ENCODE peak calls at places on chromosomes 16 and 17, in six cellular contexts. X is A549, C is HepG2, I is GM12878, U is HCT116, B is K562. T is an unnamed sample.

GRCh38 chr17:45022655-45023339 is 28.6 kb downstream of the DCAKD start:
- DNase-seq in X (no peak), C (no peak), I (peak; percentile 45), U (no peak), B (no peak), T (no peak)

GRCh38 chr17:74945543-74945942 is 9.8 kb downstream of the OTOP3 start:
- DNase-seq in X (no peak), C (no peak), I (peak; percentile 48), U (no peak), B (no peak), T (no peak)

GRCh38 chr16:49952386-49952785 is 72.6 kb upstream of the CNEP1R1 start:
- DNase-seq in X (no peak), C (no peak), I (no peak), U (peak; percentile 4), B (no peak), T (no peak)

GRCh38 chr17:79027925-79028491 is 4.0 kb downstream of the C1QTNF1 start:
- DNase-seq in X (no peak), C (no peak), I (no peak), U (no peak), B (no peak), T (no peak)

GRCh38 chr17:2996938-2997670 is 66.3 kb downstream of the OR1D5 start:
- DNase-seq in X (no peak), C (no peak), I (no peak), U (no peak), B (no peak), T (no peak)

GRCh38 chr16:73433493-73434307 is 385.8 kb upstream of the ZFHX3 start:
- DNase-seq in X (no peak), C (no peak), I (no peak), U (no peak), B (no peak), T (no peak)

GRCh38 chr17:2705888-2706795 is 5.4 kb downstream of the CLUH start:
- DNase-seq in X (no peak), C (no peak), I (no peak), U (no peak), B (no peak), T (no peak)

GRCh38 chr17:63224644-63225043 is 221.5 kb downstream of the CYB561 start:
- DNase-seq in X (no peak), C (no peak), I (no peak), U (no peak), B (no peak), T (no peak)

GRCh38 chr16:88634994-88635670 is 3.2 kb upstream of the IL17C start:
- DNase-seq in X (no peak), C (no peak), I (no peak), U (no peak), B (no peak), T (no peak)

GRCh38 chr16:84568066-84568465 is 49.8 kb downstream of the COTL1 start:
- DNase-seq in X (no peak), C (no peak), I (no peak), U (no peak), B (no peak), T (no peak)

GRCh38 chr17:72565758-72566157 is 444.9 kb downstream of the SOX9 start:
- DNase-seq in X (no peak), C (peak; percentile 30), I (no peak), U (no peak), B (no peak), T (no peak)

GRCh38 chr17:3916013-3916696 is at the start of gene P2RX1:
- DNase-seq in X (no peak), C (no peak), I (no peak), U (no peak), B (peak; percentile 63), T (no peak)

GRCh38 chr16:50446861-50447260 is 78.1 kb upstream of the BRD7 start:
- DNase-seq in X (no peak), C (no peak), I (no peak), U (no peak), B (no peak), T (no peak)

GRCh38 chr16:75687361-75687760 is 10.6 kb upstream of the CPHXL2 start:
- DNase-seq in X (no peak), C (no peak), I (no peak), U (no peak), B (no peak), T (no peak)

GRCh38 chr17:83196088-83196765 is 116.8 kb downstream of the METRNL start:
- DNase-seq in X (no peak), C (no peak), I (no peak), U (no peak), B (no peak), T (no peak)

GRCh38 chr17:37430051-37430591 is 23.4 kb downstream of the TADA2A start:
- DNase-seq in X (no peak), C (no peak), I (no peak), U (no peak), B (no peak), T (no peak)

GRCh38 chr16:23424292-23424958 is 28.6 kb downstream of the COG7 start:
- DNase-seq in X (peak; percentile 55), C (no peak), I (no peak), U (no peak), B (no peak), T (no peak)

GRCh38 chr17:42221886-42222745 is 27.8 kb upstream of the GHDC start:
- DNase-seq in X (peak; percentile 66), C (peak; percentile 56), I (no peak), U (peak; percentile 7), B (peak; percentile 48), T (peak; percentile 38)

GRCh38 chr17:75970626-75971025 is 8.3 kb downstream of the ACOX1 start:
- DNase-seq in X (no peak), C (no peak), I (no peak), U (no peak), B (no peak), T (no peak)
- H3K27ac ChIP-seq in X (no peak overlapping the region), C (peak overlapping the region; percentile 2), I (no peak overlapping the region), U (no peak overlapping the region), B (peak overlapping the region; percentile 71), T (no peak overlapping the region)

GRCh38 chr17:77045441-77046041 is 95.2 kb upstream of the SEC14L1 start:
- DNase-seq in X (no peak), C (no peak), I (no peak), U (no peak), B (no peak), T (no peak)
- TF ChIP-seq REST in X (no peak), C (no peak), I (no peak), U (no peak), B (no peak), T (no peak)

DNA sequence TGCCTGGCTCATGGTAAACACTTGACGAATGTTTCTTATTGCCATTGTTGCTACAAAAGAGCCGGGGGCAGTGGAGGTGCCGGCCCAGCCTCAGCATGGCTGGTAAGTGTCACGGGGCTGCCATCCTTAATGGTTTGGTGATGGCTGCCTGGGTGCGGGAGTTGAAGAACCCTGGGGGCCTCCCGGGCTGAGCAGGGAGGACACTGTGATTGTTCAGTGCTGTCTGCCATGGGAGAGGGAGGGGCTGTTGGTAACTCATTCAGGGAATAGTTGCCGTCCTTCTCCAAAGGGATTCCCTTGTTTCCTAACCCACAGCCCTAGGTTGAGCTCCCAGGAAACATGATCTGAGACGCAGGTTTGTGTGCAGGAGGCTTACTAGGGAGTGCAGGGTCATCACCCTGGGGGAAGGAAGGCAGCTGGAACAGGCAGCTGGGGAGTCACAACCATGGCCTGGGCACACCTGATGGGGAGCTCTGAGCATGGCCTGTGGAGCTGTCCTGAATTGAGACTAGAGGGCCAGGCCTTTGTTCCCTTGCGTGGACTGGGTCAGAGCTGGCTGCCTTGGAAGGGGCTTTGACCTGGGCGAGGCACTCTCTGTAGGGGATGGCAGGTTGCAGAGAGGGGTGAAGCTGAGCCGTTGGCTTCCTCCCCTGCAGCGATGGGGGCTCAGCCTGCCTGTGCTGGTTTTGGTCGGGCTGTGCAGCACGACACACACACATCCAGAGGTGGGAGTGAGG is 85.7 kb downstream of the PLCG2 start:
- DNase-seq in X (no peak), C (no peak), I (no peak), U (no peak), B (no peak), T (no peak)
- H3K9me3 ChIP-seq in X (no peaks in the 10 kb centered on the region), C (no peaks in the 10 kb centered on the region), I (no peaks in the 10 kb centered on the region), U (no peaks in the 10 kb centered on the region), B (no peaks in the 10 kb centered on the region), T (no peaks in the 10 kb centered on the region)

GRCh38 chr17:16475196-16475704 is 16.7 kb downstream of the LRRC75A start:
- DNase-seq in X (no peak), C (no peak), I (no peak), U (no peak), B (no peak), T (no peak)

GRCh38 chr17:16479264-16479663 is 12.7 kb downstream of the LRRC75A start:
- DNase-seq in X (no peak), C (no peak), I (no peak), U (no peak), B (no peak), T (no peak)

GRCh38 chr17:16477255-16477654 is 14.7 kb downstream of the LRRC75A start:
- DNase-seq in X (peak; percentile 88), C (peak; percentile 38), I (no peak), U (peak; percentile 29), B (no peak), T (no peak)

GRCh38 chr17:16478693-16479092 is 13.3 kb downstream of the LRRC75A start:
- DNase-seq in X (no peak), C (no peak), I (no peak), U (no peak), B (no peak), T (no peak)

DNA sequence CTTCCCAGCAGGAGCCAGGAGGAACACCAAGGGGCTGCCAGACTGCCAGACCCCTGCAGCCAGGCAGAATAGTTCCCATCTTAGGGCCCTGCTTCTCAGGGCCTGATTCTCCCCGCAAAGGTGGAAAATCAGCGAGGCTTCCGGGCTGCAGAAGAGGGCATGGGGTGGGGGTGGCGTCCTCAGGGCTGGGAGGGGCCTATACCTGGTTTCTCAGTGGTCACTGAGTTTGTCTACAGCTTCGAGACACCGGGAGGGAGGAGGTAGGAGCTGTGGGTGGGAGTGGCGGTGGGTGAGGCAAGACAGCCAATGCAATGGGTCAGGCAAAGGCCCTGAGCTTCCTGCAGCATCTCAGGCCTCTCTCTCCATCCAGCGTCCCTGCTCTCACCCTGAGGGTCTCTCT is 14.3 kb downstream of the LRRC75A start:
- DNase-seq in X (no peak), C (no peak), I (no peak), U (no peak), B (no peak), T (no peak)
- H3K27ac ChIP-seq in X (peak overlapping the region; percentile 89), C (no peak overlapping the region), I (no peak overlapping the region), U (peak overlapping the region; percentile 60), B (no peak overlapping the region), T (no peak overlapping the region)

GRCh38 chr17:34413443-34414076 is 50.5 kb upstream of the CCL1 start:
- DNase-seq in X (no peak), C (no peak), I (no peak), U (no peak), B (peak; percentile 31), T (no peak)
- TF ChIP-seq REST in X (no peak), C (no peak), I (no peak), U (no peak), B (no peak), T (no peak)

DNA sequence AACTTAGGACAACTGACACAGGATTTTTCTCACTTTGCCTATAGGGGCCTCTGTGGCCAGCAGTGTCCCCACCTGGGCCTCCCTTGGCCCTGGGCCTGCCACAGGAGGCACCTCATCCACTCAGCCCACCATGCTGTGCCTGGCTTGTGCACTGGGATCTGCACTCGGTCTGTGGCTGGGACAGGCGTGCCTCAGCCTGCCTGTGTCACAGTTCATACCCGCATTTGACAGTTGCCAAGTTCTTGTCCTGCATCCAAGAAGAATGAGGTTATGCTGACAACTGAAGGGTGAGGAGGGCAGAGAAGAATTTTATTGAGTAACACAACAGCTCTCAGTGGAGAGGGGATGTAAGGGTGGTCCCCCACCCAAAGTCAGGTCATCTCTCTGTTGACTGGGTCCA is 36.0 kb downstream of the ZFP90 start:
- DNase-seq in X (no peak), C (no peak), I (no peak), U (no peak), B (no peak), T (no peak)
- H3K9me3 ChIP-seq in X (peaks cover 84% of the 10 kb centered on the region), C (peaks cover 77% of the 10 kb centered on the region), I (peaks cover 9% of the 10 kb centered on the region), U (peaks cover 14% of the 10 kb centered on the region), B (peaks cover 2% of the 10 kb centered on the region), T (peaks cover under 1% of the 10 kb centered on the region)

GRCh38 chr17:61510991-61511390 is 58.8 kb downstream of the TBX4 start:
- DNase-seq in X (no peak), C (no peak), I (no peak), U (no peak), B (no peak), T (no peak)
- H3K27ac ChIP-seq in X (no peak overlapping the region), C (no peak overlapping the region), I (no peak overlapping the region), U (no peak overlapping the region), B (no peak overlapping the region), T (peak overlapping the region; percentile 71)

T was measured in Panc1.